ENCODE peak calls at places on chromosomes 6 and 20, in ten cellular contexts. D is uterus; N is GM13977; T is Right ventricle myocardium superior; R is tibial nerve; X is GM23248; L is adipocyte; Y is germinal center; M is mucosa of descending colon; S is stimulated activated CD8-positive, alpha-beta memory T cell treated with anti-CD3 and anti-CD28 coated beads, Interleukin-15, amount 100 ng/mL, for 24 hours. B is an unnamed sample.

GRCh38 chr20:8156603-8157079 is 24.6 kb downstream of the PLCB1 start:
- DNase-seq in D (no peak), N (no peak), T (no peak), R (no peak), X (peak), L (peak), Y (no peak), M (no peak), S (no peak), B (no peak)

GRCh38 chr6:136550330-136551071 is at the start of gene MAP7:
- DNase-seq in D (peak), N (peak), T (peak), R (no peak), X (peak), L (peak), Y (peak), M (peak), S (peak), B (peak)

GRCh38 chr6:35808688-35809087 is 3.5 kb downstream of the LHFPL5 start:
- DNase-seq in D (no peak), N (no peak), T (no peak), R (no peak), X (no peak), L (no peak), Y (no peak), M (no peak), S (no peak), B (no peak)

GRCh38 chr6:157954150-157955117 is 27.2 kb upstream of the SYNJ2 start:
- DNase-seq in D (no peak), N (no peak), T (no peak), R (no peak), X (peak), L (peak), Y (no peak), M (peak), S (no peak), B (peak)

GRCh38 chr6:84772428-84773132 is 8.2 kb upstream of the TBX18 start:
- DNase-seq in D (no peak), N (no peak), T (peak), R (no peak), X (peak), L (no peak), Y (no peak), M (no peak), S (no peak), B (peak)

GRCh38 chr6:73739097-73739496 is 43.1 kb downstream of the CD109 start:
- DNase-seq in D (no peak), N (peak), T (no peak), R (no peak), X (peak), L (peak), Y (peak), M (no peak), S (no peak), B (peak)

GRCh38 chr6:136784910-136785746 is 7.1 kb downstream of the MAP3K5 start:
- DNase-seq in D (no peak), N (no peak), T (peak), R (peak), X (no peak), L (no peak), Y (no peak), M (peak), S (no peak), B (peak)

GRCh38 chr6:33696538-33697518 is 14.7 kb downstream of the UQCC2 start:
- DNase-seq in D (peak), N (no peak), T (peak), R (no peak), X (peak), L (peak), Y (peak), M (no peak), S (no peak), B (peak)

GRCh38 chr6:347232-347631 is 44.3 kb upstream of the IRF4 start:
- DNase-seq in D (no peak), N (peak), T (no peak), R (no peak), X (no peak), L (no peak), Y (peak), M (no peak), S (no peak), B (no peak)

GRCh38 chr20:24584538-24585356 is 115.3 kb downstream of the SYNDIG1 start:
- DNase-seq in D (no peak), N (no peak), T (no peak), R (no peak), X (peak), L (peak), Y (peak), M (no peak), S (no peak), B (peak)

GRCh38 chr20:49706548-49707517 is 6.8 kb downstream of the B4GALT5 start:
- DNase-seq in D (no peak), N (no peak), T (no peak), R (no peak), X (no peak), L (no peak), Y (no peak), M (no peak), S (no peak), B (no peak)

GRCh38 chr6:26312096-26312463 is 52.9 kb upstream of the BTN3A2 start:
- DNase-seq in D (no peak), N (no peak), T (no peak), R (no peak), X (peak), L (peak), Y (no peak), M (no peak), S (no peak), B (no peak)

GRCh38 chr6:13307508-13307995 is 20.8 kb downstream of the TBC1D7 start:
- DNase-seq in D (no peak), N (no peak), T (no peak), R (no peak), X (peak), L (no peak), Y (no peak), M (no peak), S (no peak), B (peak)

GRCh38 chr6:20404641-20405032 is 3.0 kb downstream of the E2F3 start:
- DNase-seq in D (no peak), N (peak), T (no peak), R (no peak), X (peak), L (peak), Y (peak), M (no peak), S (no peak), B (peak)

GRCh38 chr6:45676376-45676775 is 298.6 kb upstream of the SUPT3H start:
- DNase-seq in D (no peak), N (no peak), T (no peak), R (no peak), X (no peak), L (no peak), Y (no peak), M (no peak), S (no peak), B (no peak)

GRCh38 chr6:2804516-2804915 is 37.1 kb downstream of the SERPINB1 start:
- DNase-seq in D (no peak), N (no peak), T (no peak), R (no peak), X (no peak), L (no peak), Y (no peak), M (no peak), S (no peak), B (no peak)

GRCh38 chr6:111784423-111784822 is 88.8 kb downstream of the FYN start:
- DNase-seq in D (no peak), N (no peak), T (no peak), R (no peak), X (no peak), L (no peak), Y (no peak), M (no peak), S (no peak), B (peak)

GRCh38 chr6:153727910-153728309 is 311.1 kb upstream of the OPRM1 start:
- DNase-seq in D (no peak), N (no peak), T (no peak), R (no peak), X (peak), L (peak), Y (no peak), M (no peak), S (no peak), B (no peak)

GRCh38 chr20:43974665-43975064 is 60.0 kb downstream of the TOX2 start:
- DNase-seq in D (no peak), N (no peak), T (no peak), R (no peak), X (no peak), L (no peak), Y (no peak), M (no peak), S (no peak), B (no peak)

GRCh38 chr6:24402697-24403500 is at the start of gene MRS2:
- DNase-seq in D (peak), N (peak), T (peak), R (peak), X (peak), L (peak), Y (peak), M (peak), S (peak), B (peak)

GRCh38 chr20:1671891-1672669 is 14.5 kb upstream of the SIRPG start:
- DNase-seq in D (no peak), N (peak), T (no peak), R (no peak), X (no peak), L (no peak), Y (no peak), M (no peak), S (no peak), B (no peak)

GRCh38 chr20:11350126-11351005 is 567.3 kb upstream of the BTBD3 start:
- DNase-seq in D (peak), N (no peak), T (no peak), R (no peak), X (peak), L (peak), Y (no peak), M (no peak), S (no peak), B (peak)

GRCh38 chr20:20009784-20010253 is 7.3 kb upstream of the NAA20 start:
- DNase-seq in D (no peak), N (no peak), T (no peak), R (no peak), X (peak), L (no peak), Y (no peak), M (no peak), S (no peak), B (no peak)

GRCh38 chr6:111604259-111605099 is 1.2 kb downstream of the TRAF3IP2 start:
- DNase-seq in D (peak), N (peak), T (peak), R (peak), X (peak), L (peak), Y (no peak), M (peak), S (no peak), B (peak)

GRCh38 chr20:46984391-46984790 is 89.7 kb downstream of the EYA2 start:
- DNase-seq in D (no peak), N (no peak), T (no peak), R (no peak), X (peak), L (peak), Y (no peak), M (no peak), S (no peak), B (peak)

GRCh38 chr6:147058786-147059434 is 145.3 kb upstream of the STXBP5 start:
- DNase-seq in D (no peak), N (no peak), T (no peak), R (no peak), X (peak), L (peak), Y (no peak), M (no peak), S (no peak), B (peak)

GRCh38 chr20:47338131-47338628 is 18.3 kb downstream of the ZMYND8 start:
- DNase-seq in D (no peak), N (no peak), T (peak), R (no peak), X (no peak), L (no peak), Y (no peak), M (no peak), S (no peak), B (no peak)

GRCh38 chr20:61815678-61816077 is 250.0 kb downstream of the TAF4 start:
- DNase-seq in D (no peak), N (no peak), T (no peak), R (no peak), X (no peak), L (no peak), Y (no peak), M (no peak), S (no peak), B (no peak)

GRCh38 chr6:29953001-29953436 is 10.7 kb downstream of the HLA-A start:
- DNase-seq in D (no peak), N (no peak), T (no peak), R (no peak), X (peak), L (peak), Y (no peak), M (no peak), S (no peak), B (peak)

GRCh38 chr6:157358287-157358686 is 22.7 kb upstream of the ZDHHC14 start:
- DNase-seq in D (no peak), N (no peak), T (no peak), R (no peak), X (no peak), L (no peak), Y (no peak), M (no peak), S (no peak), B (no peak)

GRCh38 chr6:143107440-143107839 is 46.8 kb downstream of the AIG1 start:
- DNase-seq in D (no peak), N (no peak), T (no peak), R (no peak), X (no peak), L (no peak), Y (no peak), M (no peak), S (no peak), B (no peak)

GRCh38 chr6:157449610-157450009 is 68.6 kb downstream of the ZDHHC14 start:
- DNase-seq in D (no peak), N (no peak), T (no peak), R (no peak), X (no peak), L (peak), Y (no peak), M (no peak), S (no peak), B (no peak)

GRCh38 chr6:112802154-112802553 is 455.0 kb downstream of the RFPL4B start:
- DNase-seq in D (no peak), N (no peak), T (no peak), R (no peak), X (peak), L (peak), Y (no peak), M (no peak), S (no peak), B (peak)

GRCh38 chr6:89067796-89068195 is 12.8 kb upstream of the PNRC1 start:
- DNase-seq in D (no peak), N (no peak), T (no peak), R (no peak), X (peak), L (no peak), Y (no peak), M (no peak), S (no peak), B (no peak)

GRCh38 chr6:30793521-30794194 is 49.3 kb upstream of the IER3 start:
- DNase-seq in D (no peak), N (peak), T (no peak), R (no peak), X (peak), L (peak), Y (no peak), M (no peak), S (no peak), B (peak)

GRCh38 chr6:21537660-21538059 is 55.9 kb upstream of the SOX4 start:
- DNase-seq in D (no peak), N (no peak), T (no peak), R (no peak), X (no peak), L (no peak), Y (no peak), M (no peak), S (no peak), B (no peak)

GRCh38 chr6:53168516-53169257 is 20.0 kb upstream of the GCM1 start:
- DNase-seq in D (no peak), N (no peak), T (no peak), R (no peak), X (peak), L (peak), Y (no peak), M (no peak), S (no peak), B (peak)

GRCh38 chr6:49541936-49542335 is 8.5 kb upstream of the C6orf141 start:
- DNase-seq in D (no peak), N (no peak), T (no peak), R (no peak), X (no peak), L (no peak), Y (no peak), M (no peak), S (no peak), B (no peak)

GRCh38 chr20:26208296-26209091 is 511.8 kb upstream of the ZNF337 start:
- DNase-seq in D (no peak), N (peak), T (no peak), R (no peak), X (peak), L (no peak), Y (no peak), M (peak), S (peak), B (no peak)